ENCODE peak calls at places on chromosome 22, in nine cellular contexts. F is NAMALWA; M is sigmoid colon; K is pons; W is left kidney; D is HuH-7.5; Y is CD8-positive, alpha-beta T cell; A is MM.1S; J is stimulated activated effector memory CD8-positive, alpha-beta T cell treated with anti-CD3 and anti-CD28 coated beads, Interleukin-12 subunit alpha, Interleukin-12 subunit beta, amount 100 ng/mL, for 72 hours. G is an unnamed sample.

GRCh38 chr22:37556750-37557149 is 3.5 kb upstream of the CDC42EP1 start:
- DNase-seq in F (no peak), M (no peak), K (no peak), W (no peak), D (no peak), Y (no peak), A (no peak), J (no peak), G (no peak)

GRCh38 chr22:19197997-19198865 is 19.7 kb upstream of the SLC25A1 start:
- DNase-seq in F (no peak), M (peak; percentile 24), K (no peak), W (no peak), D (no peak), Y (no peak), A (no peak), J (no peak), G (no peak)

GRCh38 chr22:29255064-29255621 is 12.6 kb downstream of the RHBDD3 start:
- DNase-seq in F (no peak), M (no peak), K (no peak), W (no peak), D (no peak), Y (no peak), A (no peak), J (no peak), G (no peak)

GRCh38 chr22:41052661-41053490 is 39.5 kb upstream of the EP300 start:
- DNase-seq in F (no peak), M (no peak), K (no peak), W (peak; percentile 74), D (no peak), Y (no peak), A (no peak), J (no peak), G (peak; percentile 35)

GRCh38 chr22:41885116-41885515 is 29.8 kb downstream of the SHISA8 start:
- DNase-seq in F (no peak), M (no peak), K (no peak), W (no peak), D (no peak), Y (no peak), A (no peak), J (no peak), G (no peak)

GRCh38 chr22:47213571-47214230 is 451.3 kb downstream of the TBC1D22A start:
- DNase-seq in F (peak; percentile 75), M (peak; percentile 33), K (no peak), W (no peak), D (peak; percentile 56), Y (peak; percentile 58), A (peak; percentile 54), J (peak; percentile 79), G (peak; percentile 24)

GRCh38 chr22:37431366-37431765 is 4.1 kb upstream of the ELFN2 start:
- DNase-seq in F (no peak), M (no peak), K (no peak), W (no peak), D (no peak), Y (no peak), A (no peak), J (no peak), G (no peak)

GRCh38 chr22:37525746-37526350 is 6.6 kb upstream of the CARD10 start:
- DNase-seq in F (no peak), M (no peak), K (no peak), W (no peak), D (no peak), Y (no peak), A (no peak), J (no peak), G (no peak)

GRCh38 chr22:41620646-41621098 is at the start of gene DESI1:
- DNase-seq in F (no peak), M (no peak), K (peak; percentile 34), W (peak; percentile 68), D (peak; percentile 28), Y (no peak), A (no peak), J (no peak), G (no peak)

GRCh38 chr22:44445731-44446130 is 52.3 kb downstream of the RTL6 start:
- DNase-seq in F (no peak), M (peak; percentile 32), K (no peak), W (peak; percentile 29), D (no peak), Y (no peak), A (no peak), J (no peak), G (no peak)

GRCh38 chr22:31238057-31238456 is 26.0 kb downstream of the LIMK2 start:
- DNase-seq in F (no peak), M (no peak), K (no peak), W (no peak), D (no peak), Y (no peak), A (peak; percentile 82), J (no peak), G (no peak)

GRCh38 chr22:20656516-20656901 is 117.4 kb upstream of the SERPIND1 start:
- DNase-seq in F (no peak), M (peak; percentile 13), K (no peak), W (no peak), D (no peak), Y (no peak), A (no peak), J (peak; percentile 26), G (no peak)

GRCh38 chr22:35135165-35135564 is 69.2 kb downstream of the ISX start:
- DNase-seq in F (no peak), M (no peak), K (no peak), W (no peak), D (no peak), Y (no peak), A (no peak), J (no peak), G (no peak)

GRCh38 chr22:25666308-25666707 is 75.7 kb upstream of the MYO18B start:
- DNase-seq in F (no peak), M (peak; percentile 84), K (no peak), W (peak; percentile 48), D (no peak), Y (no peak), A (no peak), J (no peak), G (peak; percentile 63)

GRCh38 chr22:36331306-36331911 is 56.4 kb downstream of the MYH9 start:
- DNase-seq in F (peak; percentile 76), M (peak; percentile 96), K (peak; percentile 80), W (peak; percentile 72), D (no peak), Y (peak; percentile 84), A (peak; percentile 97), J (no peak), G (peak; percentile 96)

GRCh38 chr22:50694766-50695420 is 22.3 kb downstream of the SHANK3 start:
- DNase-seq in F (no peak), M (peak; percentile 56), K (no peak), W (no peak), D (no peak), Y (no peak), A (no peak), J (no peak), G (no peak)

GRCh38 chr22:44023404-44024287 is 456 bp upstream of the PARVB start:
- DNase-seq in F (peak; percentile 53), M (no peak), K (no peak), W (peak; percentile 65), D (peak; percentile 39), Y (peak; percentile 53), A (peak; percentile 54), J (peak; percentile 83), G (no peak)

GRCh38 chr22:48607901-48608650 is 1219.6 kb downstream of the BRD1 start:
- DNase-seq in F (no peak), M (no peak), K (no peak), W (no peak), D (no peak), Y (no peak), A (no peak), J (no peak), G (no peak)

GRCh38 chr22:34975721-34976120 is 90.2 kb upstream of the ISX start:
- DNase-seq in F (peak; percentile 13), M (no peak), K (no peak), W (no peak), D (no peak), Y (no peak), A (no peak), J (no peak), G (no peak)

GRCh38 chr22:19576460-19577421 is 52.5 kb upstream of the CLDN5 start:
- DNase-seq in F (no peak), M (peak; percentile 63), K (no peak), W (no peak), D (no peak), Y (peak; percentile 55), A (no peak), J (peak; percentile 72), G (peak; percentile 82)

GRCh38 chr22:32828150-32828549 is 26.6 kb downstream of the TIMP3 start:
- DNase-seq in F (no peak), M (peak; percentile 28), K (no peak), W (no peak), D (no peak), Y (no peak), A (no peak), J (no peak), G (no peak)

GRCh38 chr22:24379536-24379935 is 47.9 kb upstream of the ADORA2A start:
- DNase-seq in F (no peak), M (no peak), K (no peak), W (no peak), D (no peak), Y (no peak), A (no peak), J (no peak), G (no peak)

GRCh38 chr22:39230261-39231196 is 14.3 kb downstream of the PDGFB start:
- DNase-seq in F (no peak), M (no peak), K (no peak), W (peak; percentile 68), D (no peak), Y (no peak), A (no peak), J (no peak), G (no peak)

GRCh38 chr22:11628651-11629511 is 3899.1 kb upstream of the OR11H1 start:
- DNase-seq in F (no peak), M (no peak), K (no peak), W (no peak), D (no peak), Y (no peak), A (no peak), J (no peak), G (no peak)

GRCh38 chr22:32080904-32081303 is 37.8 kb downstream of the SLC5A1 start:
- DNase-seq in F (peak; percentile 73), M (no peak), K (peak; percentile 34), W (peak; percentile 61), D (peak; percentile 20), Y (no peak), A (peak; percentile 55), J (no peak), G (peak; percentile 72)

GRCh38 chr22:29947410-29948387 is 64.7 kb downstream of the MTMR3 start:
- DNase-seq in F (no peak), M (no peak), K (no peak), W (no peak), D (no peak), Y (no peak), A (no peak), J (no peak), G (peak; percentile 49)

GRCh38 chr22:43994416-43994815 is 29.7 kb upstream of the PARVB start:
- DNase-seq in F (no peak), M (peak; percentile 56), K (no peak), W (no peak), D (no peak), Y (no peak), A (no peak), J (no peak), G (no peak)

GRCh38 chr22:40572976-40573375 is 63.5 kb downstream of the MRTFA start:
- DNase-seq in F (no peak), M (no peak), K (no peak), W (no peak), D (no peak), Y (no peak), A (no peak), J (no peak), G (peak; percentile 47)

GRCh38 chr22:49433717-49434611 is 393.7 kb downstream of the BRD1 start:
- DNase-seq in F (no peak), M (no peak), K (no peak), W (no peak), D (no peak), Y (peak; percentile 27), A (no peak), J (no peak), G (no peak)

GRCh38 chr22:24230911-24231656 is 13.8 kb downstream of the GGT5 start:
- DNase-seq in F (peak; percentile 72), M (peak; percentile 65), K (no peak), W (peak; percentile 29), D (no peak), Y (peak; percentile 79), A (peak; percentile 40), J (peak; percentile 87), G (no peak)

GRCh38 chr22:48096846-48097665 is 1334.6 kb downstream of the TBC1D22A start:
- DNase-seq in F (peak; percentile 67), M (peak; percentile 48), K (no peak), W (no peak), D (no peak), Y (no peak), A (peak; percentile 73), J (no peak), G (no peak)

G was measured in fibroblast of pulmonary artery.